ENCODE peak calls at places on chromosomes 16 and 17, in four cellular contexts. I is K562, O is H1, G is SK-N-SH. N is an unnamed sample.

GRCh38 chr17:48995871-48996695 is 1.1 kb upstream of the IGF2BP1 start:
- DNase-seq in I (peak; percentile 88), O (peak; percentile 93), G (peak; percentile 65), N (no peak)

GRCh38 chr16:26963109-26963508 is 103.6 kb upstream of the C16orf82 start:
- DNase-seq in I (peak; percentile 59), O (peak; percentile 70), G (peak; percentile 27), N (no peak)

GRCh38 chr17:45046536-45047125 is 4.8 kb downstream of the DCAKD start:
- DNase-seq in I (no peak), O (no peak), G (no peak), N (no peak)

GRCh38 chr17:948284-948852 is 31.2 kb downstream of the NXN start:
- DNase-seq in I (no peak), O (no peak), G (no peak), N (no peak)

GRCh38 chr17:76260220-76260619 is 4.9 kb upstream of the UBALD2 start:
- DNase-seq in I (no peak), O (no peak), G (no peak), N (no peak)

GRCh38 chr17:78383725-78384471 is 5.4 kb downstream of the PGS1 start:
- DNase-seq in I (no peak), O (no peak), G (no peak), N (peak; percentile 76)

GRCh38 chr16:15879255-15879804 is 9.1 kb downstream of the CEP20 start:
- DNase-seq in I (peak; percentile 47), O (no peak), G (no peak), N (no peak)

GRCh38 chr16:27676807-27677206 is 126.9 kb downstream of the KATNIP start:
- DNase-seq in I (no peak), O (no peak), G (no peak), N (no peak)

GRCh38 chr17:34306466-34306865 is 12.8 kb upstream of the CCL8 start:
- DNase-seq in I (no peak), O (peak; percentile 51), G (peak; percentile 32), N (no peak)

GRCh38 chr16:86010680-86011141 is 111.7 kb downstream of the IRF8 start:
- DNase-seq in I (no peak), O (no peak), G (no peak), N (no peak)

GRCh38 chr16:67660564-67661028 is at the start of gene PARD6A:
- DNase-seq in I (peak; percentile 92), O (peak; percentile 94), G (peak; percentile 99), N (peak; percentile 95)

GRCh38 chr17:7606280-7606679 is 8.4 kb downstream of the FXR2 start:
- DNase-seq in I (no peak), O (no peak), G (no peak), N (no peak)

GRCh38 chr17:61352771-61353170 is 46.9 kb upstream of the TBX2 start:
- DNase-seq in I (no peak), O (no peak), G (no peak), N (no peak)

GRCh38 chr17:40190197-40191021 is 13.1 kb downstream of the RAPGEFL1 start:
- DNase-seq in I (peak; percentile 61), O (peak; percentile 78), G (peak; percentile 83), N (no peak)

GRCh38 chr16:19810817-19811731 is 73.6 kb downstream of the GPRC5B start:
- DNase-seq in I (no peak), O (no peak), G (no peak), N (no peak)

GRCh38 chr16:89615596-89616090 is 2.2 kb downstream of the DPEP1 start:
- DNase-seq in I (peak; percentile 65), O (peak; percentile 92), G (peak; percentile 87), N (no peak)

GRCh38 chr17:78125976-78126894 is 2.3 kb downstream of the TMC6 start:
- DNase-seq in I (no peak), O (no peak), G (peak; percentile 89), N (peak; percentile 56)

GRCh38 chr17:49359990-49360795 is 1.9 kb downstream of the ZNF652 start:
- DNase-seq in I (no peak), O (no peak), G (no peak), N (no peak)

GRCh38 chr16:86536621-86537020 is 18.4 kb downstream of the MTHFSD start:
- DNase-seq in I (no peak), O (no peak), G (no peak), N (no peak)

GRCh38 chr16:57000271-57001025 is 11.1 kb downstream of the NLRC5 start:
- DNase-seq in I (no peak), O (no peak), G (no peak), N (no peak)

GRCh38 chr16:1792836-1793577 is 498 bp downstream of the IGFALS start:
- DNase-seq in I (no peak), O (no peak), G (no peak), N (no peak)

GRCh38 chr17:8995711-8996110 is 25.6 kb upstream of the NTN1 start:
- DNase-seq in I (no peak), O (no peak), G (no peak), N (no peak)

GRCh38 chr17:9520649-9521435 is 54.8 kb downstream of the STX8 start:
- DNase-seq in I (no peak), O (no peak), G (no peak), N (no peak)

GRCh38 chr17:78510141-78510935 is 66.9 kb downstream of the DNAH17 start:
- DNase-seq in I (no peak), O (no peak), G (no peak), N (no peak)

GRCh38 chr17:72004011-72004427 is 116.8 kb upstream of the SOX9 start:
- DNase-seq in I (no peak), O (no peak), G (no peak), N (no peak)

GRCh38 chr17:14409292-14409691 is 108.4 kb downstream of the HS3ST3B1 start:
- DNase-seq in I (no peak), O (no peak), G (no peak), N (no peak)

GRCh38 chr17:62787358-62787757 is 20.8 kb downstream of the MARCHF10 start:
- DNase-seq in I (no peak), O (no peak), G (no peak), N (no peak)

GRCh38 chr17:46770818-46771600 is 47.5 kb downstream of the WNT3 start:
- DNase-seq in I (peak; percentile 88), O (peak; percentile 75), G (peak; percentile 91), N (peak; percentile 17)

GRCh38 chr17:60391419-60392041 is 403 bp downstream of the USP32 start:
- DNase-seq in I (no peak), O (no peak), G (no peak), N (no peak)

GRCh38 chr17:42288985-42289862 is 926 bp downstream of the STAT5A start:
- DNase-seq in I (peak; percentile 83), O (peak; percentile 62), G (no peak), N (peak; percentile 18)

GRCh38 chr17:80169784-80170500 is at the start of gene CARD14:
- DNase-seq in I (no peak), O (no peak), G (peak; percentile 24), N (no peak)

GRCh38 chr17:13114601-13115024 is 96.8 kb upstream of the ELAC2 start:
- DNase-seq in I (peak; percentile 37), O (peak; percentile 68), G (peak; percentile 69), N (peak; percentile 1)

GRCh38 chr16:16158741-16159374 is 64.4 kb downstream of the ABCC6 start:
- DNase-seq in I (no peak), O (no peak), G (no peak), N (no peak)

GRCh38 chr16:4388275-4389021 is 16.8 kb downstream of the VASN start:
- DNase-seq in I (no peak), O (peak; percentile 51), G (no peak), N (no peak)

GRCh38 chr17:33202796-33203195 is 90.3 kb downstream of the ASIC2 start:
- DNase-seq in I (no peak), O (no peak), G (no peak), N (no peak)

GRCh38 chr16:66878067-66878466 is 2.2 kb upstream of the PDP2 start:
- DNase-seq in I (no peak), O (no peak), G (no peak), N (peak; percentile 87)

GRCh38 chr17:49494937-49495841 is at the start of gene NGFR:
- DNase-seq in I (peak; percentile 96), O (peak; percentile 79), G (peak; percentile 96), N (peak; percentile 43)

GRCh38 chr16:20879175-20880053 is 20.7 kb downstream of the DCUN1D3 start:
- DNase-seq in I (no peak), O (no peak), G (no peak), N (no peak)

GRCh38 chr17:27296427-27296979 is 2.6 kb downstream of the WSB1 start:
- DNase-seq in I (no peak), O (no peak), G (no peak), N (no peak)
- H3K4me3 ChIP-seq in I (peak overlapping the region; percentile 93), O (peak overlapping the region; percentile 96), G (peak overlapping the region; percentile 78), N (peak overlapping the region; percentile 98)

GRCh38 chr17:73720187-73720834 is 76.1 kb upstream of the SDK2 start:
- DNase-seq in I (no peak), O (no peak), G (no peak), N (no peak)
- TF ChIP-seq GABPA in I (no peak), O (no peak), G (no peak), N (no peak)

GRCh38 chr16:48536600-48537200 is 73.3 kb downstream of the N4BP1 start:
- DNase-seq in I (no peak), O (no peak), G (no peak), N (peak; percentile 21)
- H3K27ac ChIP-seq in I (no peak overlapping the region), O (no peak overlapping the region), G (no peak overlapping the region), N (peak overlapping the region; percentile 66)

GRCh38 chr16:87834668-87835473 is 34.4 kb downstream of the SLC7A5 start:
- DNase-seq in I (peak; percentile 42), O (no peak), G (peak; percentile 87), N (no peak)
- H3K4me3 ChIP-seq in I (no peak overlapping the region), O (no peak overlapping the region), G (no peak overlapping the region), N (no peak overlapping the region)